ENCODE peak calls at places on chromosomes 7 and 10, in ten cellular contexts. F, K, X, M, P, O, Z, J, T and W are unnamed samples.

GRCh38 chr7:64637521-64638445 is 28.1 kb upstream of the ZNF107 start:
- DNase-seq in M (no peak), X (peak), J (no peak), P (no peak), F (no peak), K (no peak), T (no peak), Z (no peak), O (no peak), W (no peak)

GRCh38 chr7:124031919-124032318 is 948 bp downstream of the TMEM229A start:
- DNase-seq in M (peak), T (no peak), J (no peak), Z (no peak), P (no peak), K (no peak), O (no peak), F (peak), X (no peak), W (no peak)

GRCh38 chr10:118592675-118593330 is 2.6 kb downstream of the PRLHR start:
- DNase-seq in X (no peak), P (no peak), Z (no peak), J (no peak), F (peak), T (peak), M (no peak), O (peak), K (no peak), W (no peak)

GRCh38 chr7:95404316-95404715 is 8.1 kb upstream of the PON3 start:
- DNase-seq in T (peak), X (no peak), J (peak), M (no peak), P (no peak), Z (no peak), F (peak), K (no peak), O (peak), W (peak)

GRCh38 chr10:88932539-88933256 is 19.9 kb downstream of the ACTA2 start:
- DNase-seq in J (peak), T (peak), O (peak), Z (peak), P (peak), M (no peak), F (peak), K (peak), X (peak), W (peak)

GRCh38 chr10:27542812-27543211 is 38.7 kb downstream of the RAB18 start:
- DNase-seq in K (peak), J (no peak), P (no peak), Z (no peak), X (peak), T (no peak), M (no peak), O (no peak), F (no peak), W (peak)

GRCh38 chr10:25616903-25617592 is 317.0 kb upstream of the MYO3A start:
- DNase-seq in X (no peak), K (no peak), F (no peak), T (no peak), J (no peak), O (no peak), P (no peak), Z (no peak), M (no peak), W (no peak)

GRCh38 chr7:12053561-12053960 is 157.5 kb upstream of the TMEM106B start:
- DNase-seq in Z (no peak), K (no peak), F (no peak), T (no peak), J (no peak), O (no peak), M (no peak), P (no peak), X (no peak), W (no peak)

GRCh38 chr7:136868496-136869005 is at the start of gene CHRM2:
- DNase-seq in Z (no peak), M (no peak), O (peak), X (no peak), K (no peak), P (no peak), J (no peak), F (no peak), T (peak), W (no peak)

GRCh38 chr7:99380823-99381663 is 6.5 kb downstream of the ARPC1B start:
- DNase-seq in X (no peak), J (peak), M (peak), F (peak), O (no peak), K (no peak), Z (peak), T (no peak), P (peak), W (peak)

GRCh38 chr7:112080441-112080840 is 125.8 kb downstream of the DOCK4 start:
- DNase-seq in P (peak), J (peak), K (peak), M (peak), X (peak), T (no peak), Z (no peak), F (no peak), O (peak), W (peak)

GRCh38 chr7:75944507-75944906 is 29.6 kb downstream of the POR start:
- DNase-seq in K (no peak), P (no peak), Z (no peak), J (no peak), T (no peak), O (no peak), M (no peak), F (no peak), X (no peak), W (no peak)

GRCh38 chr10:123998197-123999141 is 94.9 kb downstream of the CHST15 start:
- DNase-seq in O (no peak), F (no peak), X (no peak), Z (no peak), P (no peak), J (no peak), T (no peak), K (no peak), M (no peak), W (no peak)

GRCh38 chr10:46171661-46172060 is 115.1 kb upstream of the ANTXRL start:
- DNase-seq in J (no peak), F (no peak), P (no peak), T (no peak), Z (no peak), K (no peak), O (no peak), M (no peak), X (no peak), W (no peak)

GRCh38 chr10:110802090-110802489 is 69.6 kb upstream of the PDCD4 start:
- DNase-seq in M (no peak), X (peak), P (no peak), K (peak), Z (no peak), J (peak), F (peak), O (no peak), T (no peak), W (peak)

GRCh38 chr10:1102836-1103235 is 46.7 kb downstream of the WDR37 start:
- DNase-seq in T (no peak), X (no peak), M (no peak), J (no peak), K (no peak), O (no peak), F (no peak), Z (no peak), P (no peak), W (no peak)

GRCh38 chr7:2709553-2710165 is 21.7 kb downstream of the AMZ1 start:
- DNase-seq in O (peak), K (no peak), X (peak), P (peak), Z (peak), F (peak), J (no peak), M (peak), T (no peak), W (peak)